ENCODE peak calls at places on chromosomes 13 and 19, in seven cellular contexts. R is K562, V is GM23338, P is hepatocyte, A is mammary epithelial cell, B is H1, N is GM23248. F is an unnamed sample.

GRCh38 chr13:50106559-50106958 is 91.3 kb downstream of the KCNRG start:
- DNase-seq in R (no peak), V (no peak), P (no peak), A (no peak), B (no peak), N (no peak), F (no peak)

GRCh38 chr13:26619321-26619720 is 61.8 kb downstream of the WASF3 start:
- DNase-seq in R (no peak), V (no peak), P (no peak), A (peak; percentile 74), B (no peak), N (peak; percentile 91), F (peak; percentile 46)

GRCh38 chr19:5128932-5129389 is 160.0 kb downstream of the KDM4B start:
- DNase-seq in R (no peak), V (no peak), P (peak; percentile 80), A (no peak), B (no peak), N (peak; percentile 37), F (peak; percentile 16)

GRCh38 chr13:113981201-113981605 is 7.3 kb upstream of the C13orf46 start:
- DNase-seq in R (no peak), V (no peak), P (no peak), A (peak; percentile 81), B (no peak), N (peak; percentile 21), F (no peak)

GRCh38 chr13:27023385-27023784 is 148.2 kb downstream of the USP12 start:
- DNase-seq in R (no peak), V (no peak), P (no peak), A (no peak), B (no peak), N (no peak), F (no peak)

GRCh38 chr19:30083701-30084156 is 141.7 kb downstream of the URI1 start:
- DNase-seq in R (no peak), V (no peak), P (no peak), A (no peak), B (no peak), N (no peak), F (no peak)

GRCh38 chr19:8262431-8262830 is 45.7 kb downstream of the CD320 start:
- DNase-seq in R (no peak), V (no peak), P (no peak), A (no peak), B (no peak), N (no peak), F (no peak)

GRCh38 chr13:113086991-113087922 is 18.3 kb upstream of the F7 start:
- DNase-seq in R (no peak), V (no peak), P (no peak), A (no peak), B (no peak), N (no peak), F (no peak)

GRCh38 chr13:114313061-114313860 is 1.0 kb upstream of the CHAMP1 start:
- DNase-seq in R (no peak), V (no peak), P (no peak), A (no peak), B (no peak), N (peak; percentile 41), F (peak; percentile 22)

GRCh38 chr13:68509734-68510621 is 1279.8 kb upstream of the PCDH9 start:
- DNase-seq in R (no peak), V (no peak), P (no peak), A (no peak), B (no peak), N (no peak), F (peak; percentile 1)

GRCh38 chr19:35714601-35715354 is 3.0 kb upstream of the KMT2B start:
- DNase-seq in R (no peak), V (peak; percentile 68), P (no peak), A (no peak), B (no peak), N (no peak), F (no peak)

GRCh38 chr13:80562423-80562822 is 221.5 kb upstream of the SPRY2 start:
- DNase-seq in R (no peak), V (no peak), P (no peak), A (no peak), B (no peak), N (no peak), F (no peak)

GRCh38 chr19:47129579-47129978 is 1.1 kb upstream of the SAE1 start:
- DNase-seq in R (no peak), V (no peak), P (no peak), A (no peak), B (no peak), N (no peak), F (no peak)

GRCh38 chr13:23801141-23801540 is 88.1 kb downstream of the MIPEP start:
- DNase-seq in R (no peak), V (no peak), P (no peak), A (no peak), B (no peak), N (no peak), F (no peak)

GRCh38 chr19:38452430-38453366 is 19.2 kb downstream of the RYR1 start:
- DNase-seq in R (peak; percentile 100), V (peak; percentile 99), P (no peak), A (no peak), B (peak; percentile 96), N (peak; percentile 25), F (no peak)

GRCh38 chr13:111396457-111396856 is 76.0 kb downstream of the TEX29 start:
- DNase-seq in R (no peak), V (no peak), P (no peak), A (no peak), B (no peak), N (no peak), F (no peak)

GRCh38 chr19:34577531-34578101 is 96.1 kb downstream of the WTIP start:
- DNase-seq in R (no peak), V (peak; percentile 64), P (no peak), A (no peak), B (no peak), N (peak; percentile 13), F (no peak)
- TF ChIP-seq EZH2 in R (no peak), V (no peak), P (no peak), A (no peak), B (no peak), N (no peak), F (no peak)

DNA sequence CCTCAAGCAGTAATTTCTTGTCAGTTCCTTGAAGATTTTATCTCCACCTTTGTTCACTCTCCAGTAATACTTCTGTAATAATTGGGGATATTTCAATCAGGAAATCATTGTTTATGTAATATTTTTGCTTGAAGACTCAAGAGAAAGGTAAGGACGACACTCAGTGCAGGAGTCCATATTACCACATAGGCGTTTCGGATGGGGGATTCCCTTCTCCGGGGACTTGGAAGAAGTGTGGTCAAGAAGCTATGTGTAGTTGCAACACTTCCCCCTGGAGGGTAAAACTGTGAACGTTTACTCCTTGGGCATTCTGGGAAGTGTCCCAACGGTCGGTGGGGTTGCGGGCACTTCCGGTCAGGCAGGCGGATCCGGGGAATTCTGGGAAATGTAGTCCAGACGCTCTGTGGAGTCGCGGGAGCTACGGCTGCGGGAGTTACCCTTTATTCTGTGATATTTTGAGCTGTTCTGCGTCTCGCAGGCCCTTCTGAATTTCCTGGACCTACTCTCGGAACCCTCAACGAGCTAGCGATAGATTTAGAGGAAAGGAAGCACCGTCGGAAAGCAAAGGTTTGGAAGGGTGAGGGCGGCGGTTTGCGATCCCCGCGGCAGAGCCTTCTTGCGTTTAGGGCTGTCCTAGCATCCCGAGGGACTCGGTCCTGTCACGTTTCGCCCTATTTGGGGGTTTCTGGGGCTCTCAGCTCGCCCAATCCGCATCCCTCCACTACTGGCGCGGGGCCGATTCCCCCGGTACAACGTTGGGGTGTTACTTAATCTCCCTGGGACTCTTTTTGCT is at the start of gene ZNF221:
- DNase-seq in R (peak; percentile 88), V (peak; percentile 99), P (peak; percentile 96), A (peak; percentile 96), B (peak; percentile 87), N (peak; percentile 99), F (peak; percentile 98)
- H3K4me2 ChIP-seq in R (peak within 1 kb of the TSS; percentile 87), V (peak within 1 kb of the TSS; percentile 88), P (peak within 1 kb of the TSS; percentile 74), A (peak within 1 kb of the TSS; percentile 68), B (peak within 1 kb of the TSS; percentile 49), N (peak within 1 kb of the TSS; percentile 87), F (peak within 1 kb of the TSS; percentile 61)

DNA sequence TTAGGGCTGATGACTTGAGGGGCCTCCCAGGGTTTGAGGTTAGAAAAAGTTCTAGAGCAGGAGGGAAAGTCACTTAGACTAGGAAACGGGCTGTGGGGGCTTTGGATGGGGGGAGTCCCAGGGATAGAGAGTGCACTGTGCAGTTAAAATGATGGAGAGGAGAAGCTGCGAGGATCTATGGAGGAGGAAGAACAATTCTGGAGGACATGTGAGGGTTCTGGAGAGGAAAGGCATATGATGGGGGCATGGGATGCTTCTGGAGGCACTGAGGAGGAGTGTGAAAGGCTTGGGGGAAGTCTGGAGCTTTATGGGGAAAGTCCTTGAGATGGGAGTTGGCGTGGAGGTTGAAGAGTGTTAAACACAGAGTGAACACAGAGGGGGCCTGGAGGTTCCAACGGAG is 2.2 kb downstream of the KCNC3 start:
- DNase-seq in R (no peak), V (no peak), P (no peak), A (no peak), B (no peak), N (no peak), F (no peak)
- H3K4me1 ChIP-seq in R (peaks cover 68% of the 10 kb centered on the region), V (peaks cover 35% of the 10 kb centered on the region), P (peaks cover 14% of the 10 kb centered on the region), A (no peaks in the 10 kb centered on the region), B (peaks cover 2% of the 10 kb centered on the region), N (no peaks in the 10 kb centered on the region), F (no peaks in the 10 kb centered on the region)

GRCh38 chr19:41920878-41921277 is 7.4 kb downstream of the ERFL start:
- DNase-seq in R (no peak), V (no peak), P (no peak), A (no peak), B (no peak), N (no peak), F (no peak)
- TF ChIP-seq EZH2 in R (no peak), V (no peak), P (no peak), A (no peak), B (no peak), N (no peak), F (no peak)

DNA sequence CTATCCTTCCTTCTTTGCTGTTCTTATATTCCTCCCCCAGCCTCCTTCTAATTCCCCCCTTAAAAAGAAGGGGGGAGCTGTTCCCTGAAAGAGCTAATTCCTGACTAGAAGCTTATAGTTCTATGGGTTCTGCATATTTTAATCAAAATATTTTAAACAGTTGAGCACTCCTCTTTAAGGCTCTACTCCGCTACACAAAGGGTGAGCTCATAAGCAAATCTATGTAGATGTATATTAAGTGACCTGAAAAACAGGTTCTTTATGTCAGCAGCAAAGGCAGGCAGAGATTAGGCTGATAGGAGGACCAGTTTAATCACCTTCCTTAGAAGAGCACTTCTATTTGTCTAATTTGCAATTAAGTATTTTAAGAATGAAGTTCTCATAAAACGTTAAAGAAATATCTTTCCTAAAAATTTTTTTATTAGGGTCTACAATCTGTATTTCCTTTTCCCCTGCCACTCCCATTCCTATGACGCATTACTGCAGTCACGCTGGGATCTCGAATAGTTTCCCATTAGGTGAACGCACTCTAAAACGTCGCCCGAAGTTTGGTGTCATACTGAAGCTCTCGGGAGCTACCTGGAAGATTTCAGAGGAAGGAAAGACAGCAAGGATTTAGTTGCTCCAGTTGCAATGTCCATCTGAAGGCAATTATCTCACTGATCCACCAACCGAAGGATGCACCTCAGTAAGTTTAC is 5.1 kb downstream of the EFNB2 start:
- DNase-seq in R (no peak), V (peak; percentile 49), P (peak; percentile 47), A (no peak), B (no peak), N (no peak), F (no peak)
- H3K4me2 ChIP-seq in R (no peak overlapping the region), V (peak overlapping the region; percentile 78), P (peak overlapping the region; percentile 71), A (no peak overlapping the region), B (peak overlapping the region; percentile 56), N (no peak overlapping the region), F (peak overlapping the region; percentile 21)